ENCODE peak calls at places on chromosome 7, in ten cellular contexts. F, Z, M, R, G, C, T, X, K and J are unnamed samples.

GRCh38 chr7:130021105-130021834 is 29.9 kb downstream of the ZC3HC1 start:
- DNase-seq in R (peak), T (no peak), Z (no peak), M (no peak), X (no peak), C (peak), K (no peak), G (no peak), F (no peak), J (no peak)

GRCh38 chr7:66050990-66051424 is 24.6 kb upstream of the ASL start:
- DNase-seq in K (no peak), R (no peak), G (peak), X (peak), F (no peak), Z (no peak), T (no peak), C (no peak), M (no peak), J (no peak)

GRCh38 chr7:66741706-66742053 is 1.1 kb downstream of the RABGEF1 start:
- DNase-seq in X (peak), T (no peak), K (no peak), C (no peak), Z (no peak), R (no peak), F (no peak), M (no peak), G (no peak), J (no peak)

GRCh38 chr7:40356871-40357676 is 222.3 kb downstream of the SUGCT start:
- DNase-seq in F (no peak), G (no peak), K (no peak), M (no peak), R (no peak), X (no peak), Z (no peak), T (no peak), C (no peak), J (no peak)

GRCh38 chr7:44814956-44815355 is 18.5 kb downstream of the PPIA start:
- DNase-seq in G (no peak), M (no peak), K (no peak), R (no peak), T (no peak), F (no peak), X (no peak), Z (no peak), C (no peak), J (no peak)

GRCh38 chr7:74221713-74222112 is 11.9 kb downstream of the LAT2 start:
- DNase-seq in G (no peak), M (no peak), F (no peak), X (no peak), C (no peak), T (peak), K (no peak), Z (no peak), R (no peak), J (peak)

GRCh38 chr7:142796501-142797341 is 26.0 kb downstream of the PRSS2 start:
- DNase-seq in Z (no peak), T (no peak), R (no peak), F (peak), K (no peak), G (no peak), C (no peak), M (no peak), X (peak), J (no peak)

GRCh38 chr7:36391436-36392198 is 2.0 kb downstream of the ANLN start:
- DNase-seq in Z (peak), C (no peak), M (no peak), F (no peak), G (no peak), K (no peak), X (no peak), R (no peak), T (no peak), J (no peak)

GRCh38 chr7:90661290-90662151 is 65.4 kb downstream of the CDK14 start:
- DNase-seq in X (peak), F (no peak), G (no peak), M (no peak), R (no peak), K (no peak), Z (no peak), C (no peak), T (no peak), J (no peak)

GRCh38 chr7:87028636-87029035 is 30.8 kb downstream of the ELAPOR2 start:
- DNase-seq in F (no peak), G (no peak), M (no peak), C (no peak), R (no peak), X (no peak), T (no peak), K (no peak), Z (no peak), J (no peak)

GRCh38 chr7:140061607-140061930 is 1.2 kb downstream of the PARP12 start:
- DNase-seq in F (no peak), R (no peak), C (no peak), Z (no peak), T (no peak), K (no peak), X (no peak), M (no peak), G (no peak), J (no peak)

GRCh38 chr7:8389898-8390642 is 43.3 kb upstream of the NXPH1 start:
- DNase-seq in G (no peak), Z (no peak), C (peak), X (no peak), M (no peak), T (peak), R (no peak), K (no peak), F (peak), J (no peak)

GRCh38 chr7:7565746-7566650 is 686 bp upstream of the MIOS start:
- DNase-seq in M (no peak), K (no peak), F (peak), G (no peak), R (no peak), X (no peak), T (peak), Z (no peak), C (no peak), J (no peak)

GRCh38 chr7:82230826-82231581 is 212.6 kb downstream of the CACNA2D1 start:
- DNase-seq in X (no peak), G (no peak), M (no peak), K (no peak), T (no peak), R (no peak), F (no peak), Z (no peak), C (no peak), J (no peak)

GRCh38 chr7:157010588-157011332 is at the start of gene MNX1:
- DNase-seq in M (peak), K (no peak), T (no peak), G (no peak), Z (peak), R (peak), X (no peak), F (peak), C (no peak), J (no peak)

GRCh38 chr7:27167170-27167505 is 1.8 kb upstream of the HOXA9 start:
- DNase-seq in T (peak), K (no peak), R (no peak), Z (no peak), M (no peak), G (no peak), F (no peak), X (no peak), C (no peak), J (no peak)

GRCh38 chr7:128010392-128011078 is 20.7 kb downstream of the LRRC4 start:
- DNase-seq in K (no peak), R (no peak), M (no peak), X (no peak), Z (no peak), T (no peak), G (no peak), C (no peak), F (no peak), J (no peak)

GRCh38 chr7:80014507-80014906 is 120.1 kb upstream of the GNAI1 start:
- DNase-seq in X (peak), R (no peak), K (no peak), T (no peak), C (no peak), Z (no peak), F (no peak), G (no peak), M (no peak), J (no peak)

GRCh38 chr7:18541189-18541870 is 45.8 kb downstream of the HDAC9 start:
- DNase-seq in G (no peak), T (peak), K (peak), M (no peak), R (no peak), X (no peak), Z (no peak), C (no peak), F (no peak), J (no peak)

GRCh38 chr7:96337519-96337918 is 15.6 kb upstream of the SLC25A13 start:
- DNase-seq in X (peak), M (no peak), Z (no peak), K (no peak), C (no peak), T (no peak), G (no peak), R (no peak), F (no peak), J (no peak)

GRCh38 chr7:101553771-101554445 is 75.2 kb downstream of the MYL10 start:
- DNase-seq in C (no peak), T (no peak), X (no peak), F (no peak), G (no peak), M (no peak), K (peak), R (no peak), Z (no peak), J (no peak)

GRCh38 chr7:38398725-38399321 is 125.4 kb upstream of the TARP start:
- DNase-seq in M (peak), F (peak), Z (peak), T (peak), R (no peak), G (no peak), X (peak), K (no peak), C (no peak), J (peak)

GRCh38 chr7:6284055-6284400 is 11.6 kb upstream of the CYTH3 start:
- DNase-seq in X (peak), C (no peak), R (no peak), T (no peak), G (no peak), M (no peak), K (no peak), Z (no peak), F (no peak), J (no peak)

GRCh38 chr7:87528733-87529132 is 53.3 kb upstream of the ABCB4 start:
- DNase-seq in F (no peak), T (no peak), Z (no peak), C (no peak), X (no peak), G (no peak), M (no peak), K (no peak), R (no peak), J (no peak)

GRCh38 chr7:79806161-79806734 is 328.4 kb upstream of the GNAI1 start:
- DNase-seq in C (no peak), Z (no peak), M (no peak), F (no peak), G (peak), T (no peak), K (no peak), R (no peak), X (peak), J (no peak)

GRCh38 chr7:141686670-141687069 is 15.3 kb downstream of the DENND11 start:
- DNase-seq in C (no peak), X (no peak), G (no peak), M (no peak), R (no peak), Z (no peak), F (no peak), T (no peak), K (no peak), J (no peak)

GRCh38 chr7:155252958-155253501 is 44.6 kb upstream of the INSIG1 start:
- DNase-seq in M (no peak), Z (no peak), X (no peak), C (no peak), K (no peak), F (no peak), T (no peak), R (no peak), G (no peak), J (peak)

GRCh38 chr7:159023746-159024145 is 120.9 kb downstream of the VIPR2 start:
- DNase-seq in G (no peak), F (no peak), C (no peak), Z (no peak), M (no peak), K (peak), T (no peak), X (no peak), R (no peak), J (peak)

GRCh38 chr7:11194492-11194891 is 220.8 kb downstream of the PHF14 start:
- DNase-seq in Z (no peak), R (no peak), K (no peak), C (no peak), G (no peak), F (no peak), X (no peak), T (no peak), M (no peak), J (no peak)

GRCh38 chr7:91512958-91513357 is 248.7 kb downstream of the FZD1 start:
- DNase-seq in M (no peak), X (no peak), K (no peak), T (no peak), R (no peak), C (no peak), G (no peak), Z (no peak), F (no peak), J (no peak)

GRCh38 chr7:28808786-28809533 is 149.2 kb downstream of the TRIL start:
- DNase-seq in G (no peak), C (peak), K (no peak), M (no peak), R (no peak), Z (no peak), X (no peak), F (peak), T (peak), J (no peak)

GRCh38 chr7:126657137-126657536 is 595.6 kb downstream of the GRM8 start:
- DNase-seq in G (no peak), C (no peak), Z (no peak), M (no peak), K (no peak), T (no peak), R (no peak), F (no peak), X (no peak), J (no peak)

GRCh38 chr7:154832557-154833138 is 170.3 kb downstream of the PAXIP1 start:
- DNase-seq in C (peak), M (no peak), R (no peak), K (no peak), T (no peak), Z (no peak), G (no peak), X (no peak), F (peak), J (no peak)

GRCh38 chr7:113188396-113188795 is 70.0 kb upstream of the SMIM30 start:
- DNase-seq in C (no peak), Z (no peak), T (no peak), X (no peak), M (no peak), F (no peak), G (no peak), K (no peak), R (no peak), J (no peak)

GRCh38 chr7:2211259-2211575 is 21.5 kb downstream of the MAD1L1 start:
- DNase-seq in G (no peak), R (no peak), K (no peak), F (no peak), T (no peak), M (no peak), C (no peak), Z (no peak), X (no peak), J (peak)